ENCODE peak calls at places on chromosomes 3 and 15, in six cellular contexts. O is heart left ventricle, B is HCT116, Q is AG10803, S is GM12864, J is thoracic aorta. X is an unnamed sample.

GRCh38 chr3:192516850-192517249 is 210.5 kb downstream of the FGF12 start:
- DNase-seq in J (no peak), S (no peak), Q (no peak), O (no peak), B (no peak), X (no peak)

GRCh38 chr3:156750874-156751245 is 75.3 kb upstream of the LEKR1 start:
- DNase-seq in O (no peak), J (no peak), B (no peak), Q (peak), S (no peak), X (no peak)

GRCh38 chr3:10560060-10560861 is 54.9 kb upstream of the ATP2B2 start:
- DNase-seq in J (no peak), B (no peak), O (peak), Q (no peak), S (no peak), X (no peak)

GRCh38 chr3:145678401-145678800 is 482.6 kb downstream of the PLOD2 start:
- DNase-seq in B (no peak), S (no peak), O (no peak), Q (peak), J (no peak), X (no peak)

GRCh38 chr3:117447419-117447818 is 737.8 kb downstream of the TUSC7 start:
- DNase-seq in Q (no peak), B (no peak), O (no peak), S (no peak), J (no peak), X (no peak)

GRCh38 chr3:186220365-186220764 is 111.5 kb upstream of the ETV5 start:
- DNase-seq in O (no peak), S (no peak), J (no peak), Q (no peak), B (peak), X (no peak)

GRCh38 chr3:149968216-149968615 is 2.5 kb downstream of the PFN2 start:
- DNase-seq in O (no peak), S (no peak), B (no peak), Q (no peak), J (no peak), X (no peak)

GRCh38 chr3:134212898-134213665 is 37.6 kb downstream of the RYK start:
- DNase-seq in B (peak), J (peak), Q (peak), O (peak), S (peak), X (peak)

GRCh38 chr15:29220852-29221251 is 48.8 kb downstream of the NSMCE3 start:
- DNase-seq in J (no peak), Q (peak), B (no peak), S (no peak), O (no peak), X (no peak)

GRCh38 chr3:139101396-139101795 is 56.7 kb upstream of the PRR23C start:
- DNase-seq in O (no peak), B (no peak), J (no peak), S (no peak), Q (no peak), X (no peak)

GRCh38 chr15:52651868-52652267 is 27.3 kb downstream of the ATOSA start:
- DNase-seq in B (peak), O (peak), S (no peak), J (peak), Q (peak), X (peak)

GRCh38 chr3:114319453-114319852 is 25.6 kb downstream of the TIGIT start:
- DNase-seq in Q (peak), J (no peak), S (no peak), B (no peak), O (no peak), X (no peak)

GRCh38 chr3:33440328-33440577 is at the start of gene UBP1:
- DNase-seq in S (no peak), J (no peak), Q (no peak), O (no peak), B (no peak), X (no peak)

GRCh38 chr15:49985463-49985862 is 133.6 kb downstream of the ATP8B4 start:
- DNase-seq in B (no peak), O (no peak), J (no peak), S (no peak), Q (no peak), X (no peak)

GRCh38 chr3:113736548-113737089 is 9.4 kb downstream of the NAA50 start:
- DNase-seq in O (no peak), Q (peak), J (no peak), B (peak), S (no peak), X (peak)

GRCh38 chr3:49899815-49900214 is 3.9 kb downstream of the MST1R start:
- DNase-seq in O (no peak), J (no peak), S (no peak), Q (no peak), B (no peak), X (no peak)

GRCh38 chr3:175316799-175317198 is 457.7 kb downstream of the NAALADL2 start:
- DNase-seq in S (no peak), O (no peak), B (no peak), J (no peak), Q (no peak), X (no peak)

GRCh38 chr3:39183231-39184080 is 8.9 kb downstream of the XIRP1 start:
- DNase-seq in B (no peak), J (no peak), Q (no peak), S (no peak), O (no peak), X (no peak)

GRCh38 chr3:54792584-54792983 is 135.3 kb downstream of the LRTM1 start:
- DNase-seq in S (no peak), J (no peak), Q (no peak), O (no peak), B (no peak), X (no peak)

GRCh38 chr15:32747886-32748285 is 30.1 kb downstream of the GREM1 start:
- DNase-seq in J (no peak), O (no peak), Q (peak), B (no peak), S (no peak), X (no peak)

GRCh38 chr3:62500556-62501294 is 127.4 kb upstream of the FEZF2 start:
- DNase-seq in J (no peak), Q (no peak), O (no peak), S (no peak), B (no peak), X (no peak)

GRCh38 chr3:186825294-186825821 is 17.2 kb upstream of the ADIPOQ start:
- DNase-seq in S (no peak), O (no peak), Q (peak), B (no peak), J (no peak), X (no peak)

GRCh38 chr3:122915300-122916055 is 112.1 kb downstream of the SEMA5B start:
- DNase-seq in Q (no peak), J (no peak), O (no peak), B (no peak), S (no peak), X (peak)

GRCh38 chr15:69725957-69726356 is 273.3 kb downstream of the RPLP1 start:
- DNase-seq in B (no peak), O (no peak), Q (no peak), J (no peak), S (no peak), X (no peak)

GRCh38 chr15:89206908-89207331 is 14.5 kb downstream of the RLBP1 start:
- DNase-seq in S (no peak), B (peak), J (peak), Q (peak), O (peak), X (peak)

GRCh38 chr3:112984485-112984884 is 6.3 kb upstream of the GTPBP8 start:
- DNase-seq in J (no peak), Q (no peak), O (no peak), S (no peak), B (no peak), X (no peak)

DNA sequence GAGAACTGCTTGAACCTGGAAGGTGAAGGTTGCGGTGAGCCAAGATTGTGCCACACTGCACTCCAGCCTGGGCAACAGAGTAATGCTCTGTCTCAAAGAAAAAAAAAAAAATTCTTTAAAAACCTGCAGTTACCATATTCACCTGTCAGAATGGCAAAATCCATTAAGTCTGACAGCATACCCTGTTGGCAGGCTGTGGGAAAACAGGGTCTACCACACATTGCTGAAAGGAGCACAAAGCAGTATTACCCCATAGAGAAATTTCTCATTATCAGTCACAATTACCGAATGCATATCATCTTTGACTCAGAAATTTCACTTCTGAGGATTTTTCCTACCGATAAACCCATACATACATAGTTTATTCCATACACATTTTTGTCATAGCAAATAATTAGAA is 264.1 kb upstream of the SLCO3A1 start:
- DNase-seq in S (no peak), Q (no peak), J (no peak), O (no peak), B (no peak), X (no peak)
- TF ChIP-seq CTCF in S (no peak), Q (no peak), J (no peak), O (no peak), B (no peak), X (no peak)

DNA sequence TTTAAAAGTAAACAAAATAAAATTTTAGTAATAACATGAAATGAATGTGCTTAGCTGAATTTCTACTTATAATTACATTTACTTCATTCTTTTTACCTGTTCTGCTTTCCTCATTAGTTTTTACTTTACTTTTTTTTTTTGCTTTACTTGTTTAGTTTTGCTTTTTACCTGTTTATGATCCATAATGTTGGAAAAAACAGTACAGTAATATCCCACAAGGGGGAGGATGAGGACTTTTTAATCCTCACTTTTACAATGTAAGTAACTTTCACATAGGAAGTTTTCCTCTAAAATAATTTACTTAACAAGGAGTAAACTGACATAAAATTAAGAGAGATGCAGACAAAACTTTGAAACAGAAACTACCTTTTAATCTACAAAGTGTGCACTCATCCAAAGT is 268.7 kb downstream of the TBC1D5 start:
- DNase-seq in S (no peak), J (no peak), Q (peak), B (no peak), O (no peak), X (no peak)
- TF ChIP-seq CTCF in S (no peak), J (peak), Q (peak), B (peak), O (no peak), X (peak)

GRCh38 chr3:69300296-69300695 is 85.6 kb downstream of the FRMD4B start:
- DNase-seq in O (no peak), Q (no peak), S (no peak), J (no peak), B (no peak), X (no peak)

GRCh38 chr3:69296995-69297394 is 88.9 kb downstream of the FRMD4B start:
- DNase-seq in Q (no peak), J (no peak), B (no peak), S (no peak), O (no peak), X (no peak)

GRCh38 chr3:69297525-69297924 is 88.4 kb downstream of the FRMD4B start:
- DNase-seq in S (no peak), O (no peak), J (no peak), Q (no peak), B (no peak), X (no peak)

GRCh38 chr3:69304396-69304795 is 81.5 kb downstream of the FRMD4B start:
- DNase-seq in Q (no peak), S (no peak), O (no peak), J (no peak), B (no peak), X (no peak)

GRCh38 chr3:69299344-69299743 is 86.5 kb downstream of the FRMD4B start:
- DNase-seq in Q (no peak), O (no peak), B (no peak), J (no peak), S (no peak), X (no peak)
- TF ChIP-seq CTCF in Q (peak), O (no peak), B (no peak), J (no peak), S (no peak), X (no peak)

DNA sequence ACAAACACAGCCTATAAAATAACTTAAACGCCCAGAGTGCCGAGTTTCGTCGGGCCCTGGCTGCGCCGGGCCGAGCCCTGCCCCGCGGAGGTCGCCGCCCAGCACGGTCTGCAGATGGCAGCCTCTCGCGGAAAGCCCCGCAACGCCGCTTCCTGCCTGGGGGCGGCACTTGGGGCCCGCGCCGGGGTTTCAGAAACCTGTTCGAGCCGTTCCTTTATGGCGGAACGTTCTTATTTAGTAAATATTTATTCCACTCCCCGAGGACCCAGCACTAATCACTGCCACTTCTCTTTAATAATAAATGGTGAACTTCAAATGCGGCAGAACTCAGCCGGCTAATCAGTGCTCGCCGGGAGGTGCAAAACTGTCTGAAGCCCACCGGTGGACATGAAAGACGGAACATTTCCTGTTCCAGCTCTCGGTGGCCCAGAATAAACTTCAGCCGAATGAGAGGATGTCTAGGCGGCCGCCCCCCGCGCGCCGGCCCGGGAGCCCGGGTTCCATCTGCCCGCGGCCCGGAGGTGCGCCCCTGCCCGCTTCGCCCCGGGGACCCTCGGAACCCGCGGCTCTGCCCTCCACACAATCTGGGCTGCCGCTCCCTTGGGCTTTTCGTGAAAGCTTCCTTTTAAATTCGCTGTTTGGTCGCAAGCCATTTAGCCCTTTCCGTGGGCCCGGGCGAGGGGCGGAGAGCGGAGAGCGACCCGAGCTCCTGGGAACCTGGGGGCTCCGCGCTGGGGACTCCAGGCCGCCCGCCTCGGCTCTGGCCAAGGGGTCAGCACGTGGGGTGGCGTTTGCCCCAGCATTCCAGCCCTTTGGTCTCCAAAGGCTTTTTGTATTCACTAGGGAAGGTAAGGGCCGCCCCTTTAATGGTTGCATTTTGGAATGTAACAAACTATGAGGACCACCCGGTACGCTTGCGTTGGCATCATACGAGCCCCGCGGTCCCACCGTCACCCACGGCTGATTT is 110.8 kb upstream of the ATP11B start:
- DNase-seq in B (no peak), Q (peak), J (no peak), O (peak), S (peak), X (peak)
- TF ChIP-seq CTCF in B (no peak), Q (peak), J (peak), O (no peak), S (no peak), X (peak)

GRCh38 chr3:195817578-195818135 is 5.9 kb upstream of the MUC4 start:
- DNase-seq in B (no peak), Q (no peak), S (no peak), J (no peak), O (no peak), X (no peak)

GRCh38 chr3:195815169-195815771 is 3.5 kb upstream of the MUC4 start:
- DNase-seq in Q (no peak), O (no peak), B (peak), S (no peak), J (no peak), X (no peak)

GRCh38 chr3:195820186-195820585 is 8.5 kb upstream of the MUC4 start:
- DNase-seq in Q (no peak), J (no peak), B (no peak), S (no peak), O (no peak), X (no peak)

GRCh38 chr3:195820901-195821300 is 9.2 kb upstream of the MUC4 start:
- DNase-seq in B (no peak), Q (no peak), S (no peak), O (no peak), J (no peak), X (no peak)

DNA sequence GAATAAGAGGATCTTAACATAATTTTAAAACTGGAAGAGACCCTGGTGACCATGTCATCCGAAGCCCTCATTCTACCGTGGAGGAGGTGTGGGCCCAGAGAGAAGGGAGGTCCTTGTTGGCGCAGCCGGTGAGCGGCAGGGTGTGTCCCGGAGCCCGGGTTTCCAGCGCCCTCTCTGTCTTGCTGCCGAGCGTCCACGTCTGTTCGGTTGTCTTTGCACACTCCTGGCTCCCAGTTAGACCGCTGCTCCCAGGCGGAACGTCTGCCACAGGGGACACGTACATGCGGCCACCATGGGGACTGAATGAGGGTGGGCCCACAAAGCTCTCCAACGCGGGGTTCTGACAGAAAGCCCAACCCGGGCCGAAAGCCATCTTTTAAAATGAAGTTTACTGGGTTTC is 6.6 kb upstream of the MUC4 start:
- DNase-seq in S (no peak), J (no peak), O (no peak), Q (no peak), B (no peak), X (no peak)
- TF ChIP-seq CTCF in S (no peak), J (no peak), O (no peak), Q (no peak), B (no peak), X (no peak)

GRCh38 chr3:71926690-71927089 is 141.7 kb upstream of the PROK2 start:
- DNase-seq in Q (no peak), B (no peak), J (no peak), S (no peak), O (no peak), X (no peak)

GRCh38 chr3:71924721-71925120 is 139.8 kb upstream of the PROK2 start:
- DNase-seq in S (no peak), B (no peak), O (no peak), J (no peak), Q (no peak), X (no peak)

GRCh38 chr3:71928215-71928614 is 143.3 kb upstream of the PROK2 start:
- DNase-seq in O (no peak), B (no peak), J (no peak), Q (no peak), S (no peak), X (no peak)

GRCh38 chr3:71927505-71928066 is 142.6 kb upstream of the PROK2 start:
- DNase-seq in B (no peak), Q (no peak), O (no peak), J (no peak), S (no peak), X (no peak)

GRCh38 chr3:71926242-71926560 is 141.3 kb upstream of the PROK2 start:
- DNase-seq in S (no peak), J (no peak), Q (peak), B (peak), O (no peak), X (peak)
- TF ChIP-seq CTCF in S (peak), J (no peak), Q (peak), B (peak), O (no peak), X (peak)